ENCODE peak calls at places on chromosomes 6 and 20, in four cellular contexts. Z is HCT116; N is CD8-positive, alpha-beta memory T cell; E is SJCRH30. L is an unnamed sample.

GRCh38 chr6:10771371-10771894 is 23.8 kb downstream of the TMEM14B start:
- DNase-seq in E (no peak), N (no peak), Z (no peak), L (no peak)

GRCh38 chr6:9437836-9438235 is 977.0 kb downstream of the TFAP2A start:
- DNase-seq in Z (no peak), E (no peak), N (no peak), L (no peak)

GRCh38 chr6:132961122-132961521 is 146.8 kb downstream of the RPS12 start:
- DNase-seq in N (no peak), E (no peak), Z (no peak), L (no peak)

GRCh38 chr20:21450572-21450971 is 53.2 kb upstream of the NKX2-4 start:
- DNase-seq in Z (no peak), N (no peak), E (no peak), L (no peak)

GRCh38 chr20:20690676-20691476 is 21.6 kb downstream of the RALGAPA2 start:
- DNase-seq in Z (no peak), E (no peak), N (no peak), L (no peak)

GRCh38 chr6:36677059-36677749 is 1.3 kb upstream of the CDKN1A start:
- DNase-seq in E (no peak), N (no peak), Z (no peak), L (no peak)

GRCh38 chr20:19288061-19288460 is 75.6 kb downstream of the SLC24A3 start:
- DNase-seq in N (no peak), E (no peak), Z (no peak), L (no peak)

GRCh38 chr6:165624871-165625639 is 38.0 kb downstream of the PDE10A start:
- DNase-seq in N (no peak), E (no peak), Z (no peak), L (no peak)

GRCh38 chr6:85923013-85923430 is 280.3 kb upstream of the SYNCRIP start:
- DNase-seq in Z (peak; percentile 22), N (no peak), E (peak; percentile 16), L (peak; percentile 57)

GRCh38 chr20:24389686-24390085 is 79.7 kb upstream of the SYNDIG1 start:
- DNase-seq in Z (no peak), N (no peak), E (no peak), L (no peak)

GRCh38 chr6:70150521-70150920 is 152.4 kb downstream of the COL9A1 start:
- DNase-seq in E (peak; percentile 30), N (no peak), Z (no peak), L (no peak)

GRCh38 chr6:10730254-10730653 is 7.4 kb downstream of the TMEM14C start:
- DNase-seq in N (no peak), Z (no peak), E (no peak), L (no peak)

GRCh38 chr6:55293116-55293515 is 34.2 kb upstream of the GFRAL start:
- DNase-seq in N (no peak), E (peak; percentile 8), Z (peak; percentile 18), L (peak; percentile 4)

DNA sequence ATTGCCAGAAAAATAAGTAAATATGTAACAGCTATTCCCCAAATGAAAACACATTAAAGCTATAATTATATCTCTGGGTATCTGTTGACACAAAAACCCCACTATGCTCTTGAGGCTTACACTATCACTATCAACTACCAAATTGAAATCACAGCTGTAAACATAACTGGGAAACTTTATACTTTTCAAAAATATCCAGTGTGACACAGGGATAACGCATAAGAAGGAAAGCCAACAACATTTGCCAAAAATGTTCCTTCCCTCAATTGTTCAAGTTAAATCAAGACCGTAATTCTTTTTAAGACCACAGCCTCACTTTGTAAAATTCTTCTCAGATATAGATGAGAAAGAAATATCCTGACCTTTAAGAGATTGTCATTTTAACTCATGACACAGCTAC is 3.1 kb downstream of the ZHX3 start:
- DNase-seq in N (no peak), E (no peak), Z (no peak), L (no peak)
- H3K4me3 ChIP-seq in N (no peak overlapping the region), E (no peak overlapping the region), Z (no peak overlapping the region), L (no peak overlapping the region)

DNA sequence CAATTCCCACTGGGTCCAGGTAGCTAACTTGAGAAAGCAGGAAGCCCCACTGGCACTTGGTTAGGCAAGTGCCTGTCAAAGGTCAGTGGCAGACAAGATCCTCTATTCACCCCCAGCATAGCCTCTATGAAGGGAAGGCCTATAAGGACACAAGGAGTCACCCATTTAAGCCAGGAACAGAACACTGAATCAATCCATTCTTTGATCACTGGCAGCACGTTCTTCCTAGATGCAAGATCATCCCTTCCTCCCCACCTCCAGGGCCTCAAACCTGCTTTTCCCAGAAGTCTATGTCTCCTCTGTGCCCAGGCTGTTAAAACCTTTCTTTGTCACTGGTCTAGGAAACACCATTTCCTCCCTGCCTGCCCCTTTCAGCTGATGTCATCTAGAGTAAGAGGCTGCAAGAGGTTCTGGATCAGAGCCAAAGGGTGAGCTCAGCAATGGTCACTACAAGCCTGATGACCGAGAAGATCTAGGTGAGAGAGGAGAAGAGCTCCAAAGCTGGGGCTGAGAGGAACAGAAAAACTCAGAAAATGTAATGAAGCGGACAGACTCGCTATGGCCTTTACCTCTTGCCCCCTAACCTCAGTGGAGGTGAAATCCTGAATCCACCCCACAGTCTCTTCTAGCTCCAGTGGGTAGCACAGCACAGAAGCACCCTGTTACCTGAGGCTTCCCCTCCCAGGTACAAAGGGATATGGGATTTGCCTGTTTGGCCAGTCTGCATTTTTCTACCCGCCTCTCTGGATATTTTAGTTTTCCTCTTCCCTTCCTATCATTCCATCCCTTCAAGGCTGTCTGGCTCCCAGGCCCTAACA is 1.8 kb downstream of the GTPBP2 start:
- DNase-seq in E (peak; percentile 89), Z (peak; percentile 78), N (no peak), L (peak; percentile 72)
- H3K4me3 ChIP-seq in E (peak overlapping the region; percentile 94), Z (peak overlapping the region; percentile 100), N (no peak overlapping the region), L (peak overlapping the region; percentile 32)

GRCh38 chr6:110329729-110330436 is 28.3 kb downstream of the METTL24 start:
- DNase-seq in E (no peak), Z (no peak), N (no peak), L (no peak)

GRCh38 chr6:110329348-110329728 is 28.8 kb downstream of the METTL24 start:
- DNase-seq in Z (no peak), N (no peak), E (no peak), L (no peak)

GRCh38 chr6:110325197-110325596 is 33.0 kb downstream of the METTL24 start:
- DNase-seq in Z (no peak), E (no peak), N (no peak), L (no peak)

GRCh38 chr6:110328231-110328630 is 29.9 kb downstream of the METTL24 start:
- DNase-seq in Z (no peak), N (no peak), E (no peak), L (no peak)

DNA sequence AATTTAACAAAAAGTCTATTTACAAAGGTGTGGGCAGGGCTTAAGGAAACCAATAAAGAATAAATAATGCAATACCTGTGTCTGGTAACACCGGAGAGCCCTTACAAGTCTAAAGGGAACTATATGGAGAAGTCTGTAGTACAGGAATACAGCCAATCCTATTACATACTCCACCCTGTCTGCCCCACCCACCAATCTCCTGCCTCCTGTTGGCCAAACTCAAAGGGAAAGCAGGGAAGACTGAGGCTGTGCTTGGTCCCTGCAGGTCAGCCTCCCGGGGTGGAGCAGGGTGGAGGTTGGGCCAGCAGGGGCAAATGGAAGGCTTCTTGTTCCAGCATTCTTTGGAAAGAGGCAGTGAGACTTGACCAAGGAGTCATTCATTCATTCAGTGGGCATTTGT is 31.5 kb downstream of the METTL24 start:
- DNase-seq in Z (no peak), E (no peak), N (no peak), L (no peak)
- H3K4me3 ChIP-seq in Z (no peak overlapping the region), E (no peak overlapping the region), N (no peak overlapping the region), L (no peak overlapping the region)

DNA sequence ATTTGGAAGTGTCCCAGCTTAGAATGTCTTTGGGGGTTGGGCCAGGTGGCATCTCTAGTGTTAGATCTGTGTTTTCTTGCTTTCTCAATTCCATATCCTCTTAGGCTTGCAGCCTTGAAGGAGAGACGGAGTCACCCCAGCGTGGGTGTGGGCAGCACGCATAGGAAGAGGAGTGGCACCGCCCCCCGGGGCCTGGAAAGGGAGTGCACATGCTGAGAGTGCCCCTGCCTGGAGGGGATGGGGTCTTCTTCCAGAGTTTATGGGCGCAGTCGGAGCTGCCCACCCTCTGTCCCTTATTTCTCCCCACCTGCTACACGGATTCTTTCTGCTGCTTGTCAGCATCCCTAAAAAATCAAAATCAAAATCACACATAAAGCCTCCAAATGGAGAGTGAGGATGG is 309.7 kb downstream of the QKI start:
- DNase-seq in E (no peak), Z (no peak), N (no peak), L (no peak)
- H3K4me3 ChIP-seq in E (no peak overlapping the region), Z (no peak overlapping the region), N (no peak overlapping the region), L (no peak overlapping the region)

GRCh38 chr6:143805832-143806281 is 37.3 kb upstream of the LTV1 start:
- DNase-seq in E (no peak), N (no peak), Z (no peak), L (no peak)
- H3K4me3 ChIP-seq in E (no peak overlapping the region), N (no peak overlapping the region), Z (no peak overlapping the region), L (no peak overlapping the region)

GRCh38 chr6:112909781-112910180 is 562.7 kb downstream of the RFPL4B start:
- DNase-seq in E (peak; percentile 3), N (no peak), Z (no peak), L (no peak)
- H3K4me3 ChIP-seq in E (no peak overlapping the region), N (no peak overlapping the region), Z (no peak overlapping the region), L (no peak overlapping the region)

L was measured in BE2C.